ENCODE peak calls at places on chromosomes 13 and 19, in ten cellular contexts. One of them, this sample, is unnamed.

GRCh38 chr19:4575978-4576933 is 16.8 kb upstream of the SEMA6B start:
- DNase-seq in activated CD4-positive, CD25-positive, alpha-beta regulatory T cell: peak; percentile 71
- DNase-seq in GM04503: no peak
- DNase-seq in stimulated activated CD4-positive, alpha-beta T cell treated with anti-CD3 and anti-CD28 coated beads, Interleukin-1b, Interleukin-23, amount 100 ng/mL, for 24 hours: peak; percentile 65
- DNase-seq in activated CD4-positive, alpha-beta T cell treated with anti-CD3 and anti-CD28 coated beads for 36 hours: peak; percentile 85
- DNase-seq in dorsolateral prefrontal cortex: peak; percentile 55
- DNase-seq in stimulated activated CD8-positive, alpha-beta memory T cell treated with anti-CD3 and anti-CD28 coated beads, Interleukin-7, amount 100 ng/mL, for 1 hour: peak; percentile 32
- DNase-seq in HEK293T: peak; percentile 75
- DNase-seq in activated B cell treated with CpG ODN at 0.5 μM for 24 hours: peak; percentile 64
- DNase-seq in heart left ventricle: peak; percentile 75
- DNase-seq in this sample: no peak

GRCh38 chr13:78160793-78161192 is 242.2 kb upstream of the EDNRB start:
- DNase-seq in activated CD4-positive, CD25-positive, alpha-beta regulatory T cell: no peak
- DNase-seq in GM04503: peak; percentile 21
- DNase-seq in stimulated activated CD4-positive, alpha-beta T cell treated with anti-CD3 and anti-CD28 coated beads, Interleukin-1b, Interleukin-23, amount 100 ng/mL, for 24 hours: no peak
- DNase-seq in activated CD4-positive, alpha-beta T cell treated with anti-CD3 and anti-CD28 coated beads for 36 hours: no peak
- DNase-seq in dorsolateral prefrontal cortex: no peak
- DNase-seq in stimulated activated CD8-positive, alpha-beta memory T cell treated with anti-CD3 and anti-CD28 coated beads, Interleukin-7, amount 100 ng/mL, for 1 hour: no peak
- DNase-seq in HEK293T: peak; percentile 32
- DNase-seq in activated B cell treated with CpG ODN at 0.5 μM for 24 hours: no peak
- DNase-seq in heart left ventricle: no peak
- DNase-seq in this sample: peak; percentile 100

GRCh38 chr19:45079063-45079910 is at the start of gene GEMIN7:
- DNase-seq in activated CD4-positive, CD25-positive, alpha-beta regulatory T cell: peak; percentile 71
- DNase-seq in GM04503: no peak
- DNase-seq in stimulated activated CD4-positive, alpha-beta T cell treated with anti-CD3 and anti-CD28 coated beads, Interleukin-1b, Interleukin-23, amount 100 ng/mL, for 24 hours: peak; percentile 67
- DNase-seq in activated CD4-positive, alpha-beta T cell treated with anti-CD3 and anti-CD28 coated beads for 36 hours: peak; percentile 90
- DNase-seq in dorsolateral prefrontal cortex: peak; percentile 66
- DNase-seq in stimulated activated CD8-positive, alpha-beta memory T cell treated with anti-CD3 and anti-CD28 coated beads, Interleukin-7, amount 100 ng/mL, for 1 hour: peak; percentile 67
- DNase-seq in HEK293T: peak; percentile 86
- DNase-seq in activated B cell treated with CpG ODN at 0.5 μM for 24 hours: peak; percentile 85
- DNase-seq in heart left ventricle: peak; percentile 73
- DNase-seq in this sample: peak; percentile 58

GRCh38 chr19:29533578-29534544 is 8.1 kb downstream of the VSTM2B start:
- DNase-seq in activated CD4-positive, CD25-positive, alpha-beta regulatory T cell: no peak
- DNase-seq in GM04503: no peak
- DNase-seq in stimulated activated CD4-positive, alpha-beta T cell treated with anti-CD3 and anti-CD28 coated beads, Interleukin-1b, Interleukin-23, amount 100 ng/mL, for 24 hours: no peak
- DNase-seq in activated CD4-positive, alpha-beta T cell treated with anti-CD3 and anti-CD28 coated beads for 36 hours: no peak
- DNase-seq in dorsolateral prefrontal cortex: peak; percentile 15
- DNase-seq in stimulated activated CD8-positive, alpha-beta memory T cell treated with anti-CD3 and anti-CD28 coated beads, Interleukin-7, amount 100 ng/mL, for 1 hour: no peak
- DNase-seq in HEK293T: no peak
- DNase-seq in activated B cell treated with CpG ODN at 0.5 μM for 24 hours: no peak
- DNase-seq in heart left ventricle: no peak
- DNase-seq in this sample: no peak

GRCh38 chr13:18948664-18949488 is 232.7 kb downstream of the TUBA3C start:
- DNase-seq in activated CD4-positive, CD25-positive, alpha-beta regulatory T cell: no peak
- DNase-seq in GM04503: no peak
- DNase-seq in stimulated activated CD4-positive, alpha-beta T cell treated with anti-CD3 and anti-CD28 coated beads, Interleukin-1b, Interleukin-23, amount 100 ng/mL, for 24 hours: no peak
- DNase-seq in activated CD4-positive, alpha-beta T cell treated with anti-CD3 and anti-CD28 coated beads for 36 hours: no peak
- DNase-seq in dorsolateral prefrontal cortex: no peak
- DNase-seq in stimulated activated CD8-positive, alpha-beta memory T cell treated with anti-CD3 and anti-CD28 coated beads, Interleukin-7, amount 100 ng/mL, for 1 hour: no peak
- DNase-seq in HEK293T: no peak
- DNase-seq in activated B cell treated with CpG ODN at 0.5 μM for 24 hours: no peak
- DNase-seq in heart left ventricle: no peak
- DNase-seq in this sample: no peak

GRCh38 chr19:21133633-21134032 is 8.2 kb upstream of the ZNF431 start:
- DNase-seq in activated CD4-positive, CD25-positive, alpha-beta regulatory T cell: no peak
- DNase-seq in GM04503: no peak
- DNase-seq in stimulated activated CD4-positive, alpha-beta T cell treated with anti-CD3 and anti-CD28 coated beads, Interleukin-1b, Interleukin-23, amount 100 ng/mL, for 24 hours: no peak
- DNase-seq in activated CD4-positive, alpha-beta T cell treated with anti-CD3 and anti-CD28 coated beads for 36 hours: no peak
- DNase-seq in dorsolateral prefrontal cortex: no peak
- DNase-seq in stimulated activated CD8-positive, alpha-beta memory T cell treated with anti-CD3 and anti-CD28 coated beads, Interleukin-7, amount 100 ng/mL, for 1 hour: no peak
- DNase-seq in HEK293T: no peak
- DNase-seq in activated B cell treated with CpG ODN at 0.5 μM for 24 hours: no peak
- DNase-seq in heart left ventricle: no peak
- DNase-seq in this sample: no peak

GRCh38 chr13:108917581-108917980 is 288.2 kb downstream of the MYO16 start:
- DNase-seq in activated CD4-positive, CD25-positive, alpha-beta regulatory T cell: no peak
- DNase-seq in GM04503: peak; percentile 31
- DNase-seq in stimulated activated CD4-positive, alpha-beta T cell treated with anti-CD3 and anti-CD28 coated beads, Interleukin-1b, Interleukin-23, amount 100 ng/mL, for 24 hours: no peak
- DNase-seq in activated CD4-positive, alpha-beta T cell treated with anti-CD3 and anti-CD28 coated beads for 36 hours: no peak
- DNase-seq in dorsolateral prefrontal cortex: no peak
- DNase-seq in stimulated activated CD8-positive, alpha-beta memory T cell treated with anti-CD3 and anti-CD28 coated beads, Interleukin-7, amount 100 ng/mL, for 1 hour: no peak
- DNase-seq in HEK293T: no peak
- DNase-seq in activated B cell treated with CpG ODN at 0.5 μM for 24 hours: no peak
- DNase-seq in heart left ventricle: no peak
- DNase-seq in this sample: no peak

GRCh38 chr19:41424335-41425173 is 2.6 kb downstream of the B3GNT8 start:
- DNase-seq in activated CD4-positive, CD25-positive, alpha-beta regulatory T cell: no peak
- DNase-seq in GM04503: no peak
- DNase-seq in stimulated activated CD4-positive, alpha-beta T cell treated with anti-CD3 and anti-CD28 coated beads, Interleukin-1b, Interleukin-23, amount 100 ng/mL, for 24 hours: no peak
- DNase-seq in activated CD4-positive, alpha-beta T cell treated with anti-CD3 and anti-CD28 coated beads for 36 hours: no peak
- DNase-seq in dorsolateral prefrontal cortex: no peak
- DNase-seq in stimulated activated CD8-positive, alpha-beta memory T cell treated with anti-CD3 and anti-CD28 coated beads, Interleukin-7, amount 100 ng/mL, for 1 hour: no peak
- DNase-seq in HEK293T: no peak
- DNase-seq in activated B cell treated with CpG ODN at 0.5 μM for 24 hours: no peak
- DNase-seq in heart left ventricle: no peak
- DNase-seq in this sample: no peak

GRCh38 chr13:82898625-82899024 is 983.6 kb downstream of the SLITRK1 start:
- DNase-seq in activated CD4-positive, CD25-positive, alpha-beta regulatory T cell: no peak
- DNase-seq in GM04503: no peak
- DNase-seq in stimulated activated CD4-positive, alpha-beta T cell treated with anti-CD3 and anti-CD28 coated beads, Interleukin-1b, Interleukin-23, amount 100 ng/mL, for 24 hours: no peak
- DNase-seq in activated CD4-positive, alpha-beta T cell treated with anti-CD3 and anti-CD28 coated beads for 36 hours: no peak
- DNase-seq in dorsolateral prefrontal cortex: no peak
- DNase-seq in stimulated activated CD8-positive, alpha-beta memory T cell treated with anti-CD3 and anti-CD28 coated beads, Interleukin-7, amount 100 ng/mL, for 1 hour: no peak
- DNase-seq in HEK293T: no peak
- DNase-seq in activated B cell treated with CpG ODN at 0.5 μM for 24 hours: no peak
- DNase-seq in heart left ventricle: no peak
- DNase-seq in this sample: no peak

GRCh38 chr13:99698816-99699099 is 197.5 kb downstream of the TM9SF2 start:
- DNase-seq in activated CD4-positive, CD25-positive, alpha-beta regulatory T cell: no peak
- DNase-seq in GM04503: no peak
- DNase-seq in stimulated activated CD4-positive, alpha-beta T cell treated with anti-CD3 and anti-CD28 coated beads, Interleukin-1b, Interleukin-23, amount 100 ng/mL, for 24 hours: no peak
- DNase-seq in activated CD4-positive, alpha-beta T cell treated with anti-CD3 and anti-CD28 coated beads for 36 hours: no peak
- DNase-seq in dorsolateral prefrontal cortex: no peak
- DNase-seq in stimulated activated CD8-positive, alpha-beta memory T cell treated with anti-CD3 and anti-CD28 coated beads, Interleukin-7, amount 100 ng/mL, for 1 hour: no peak
- DNase-seq in HEK293T: no peak
- DNase-seq in activated B cell treated with CpG ODN at 0.5 μM for 24 hours: no peak
- DNase-seq in heart left ventricle: no peak
- DNase-seq in this sample: no peak

GRCh38 chr19:10784257-10784656 is 51.8 kb downstream of the TMED1 start:
- DNase-seq in activated CD4-positive, CD25-positive, alpha-beta regulatory T cell: no peak
- DNase-seq in GM04503: no peak
- DNase-seq in stimulated activated CD4-positive, alpha-beta T cell treated with anti-CD3 and anti-CD28 coated beads, Interleukin-1b, Interleukin-23, amount 100 ng/mL, for 24 hours: no peak
- DNase-seq in activated CD4-positive, alpha-beta T cell treated with anti-CD3 and anti-CD28 coated beads for 36 hours: no peak
- DNase-seq in dorsolateral prefrontal cortex: no peak
- DNase-seq in stimulated activated CD8-positive, alpha-beta memory T cell treated with anti-CD3 and anti-CD28 coated beads, Interleukin-7, amount 100 ng/mL, for 1 hour: no peak
- DNase-seq in HEK293T: no peak
- DNase-seq in activated B cell treated with CpG ODN at 0.5 μM for 24 hours: no peak
- DNase-seq in heart left ventricle: peak; percentile 75
- DNase-seq in this sample: no peak

GRCh38 chr19:48746738-48747575 is at the start of gene IZUMO1:
- DNase-seq in activated CD4-positive, CD25-positive, alpha-beta regulatory T cell: peak; percentile 25
- DNase-seq in GM04503: peak; percentile 37
- DNase-seq in stimulated activated CD4-positive, alpha-beta T cell treated with anti-CD3 and anti-CD28 coated beads, Interleukin-1b, Interleukin-23, amount 100 ng/mL, for 24 hours: no peak
- DNase-seq in activated CD4-positive, alpha-beta T cell treated with anti-CD3 and anti-CD28 coated beads for 36 hours: peak; percentile 77
- DNase-seq in dorsolateral prefrontal cortex: peak; percentile 48
- DNase-seq in stimulated activated CD8-positive, alpha-beta memory T cell treated with anti-CD3 and anti-CD28 coated beads, Interleukin-7, amount 100 ng/mL, for 1 hour: no peak
- DNase-seq in HEK293T: peak; percentile 84
- DNase-seq in activated B cell treated with CpG ODN at 0.5 μM for 24 hours: no peak
- DNase-seq in heart left ventricle: peak; percentile 91
- DNase-seq in this sample: no peak

GRCh38 chr19:23563326-23563725 is 123.7 kb downstream of the ZNF675 start:
- DNase-seq in activated CD4-positive, CD25-positive, alpha-beta regulatory T cell: no peak
- DNase-seq in GM04503: no peak
- DNase-seq in stimulated activated CD4-positive, alpha-beta T cell treated with anti-CD3 and anti-CD28 coated beads, Interleukin-1b, Interleukin-23, amount 100 ng/mL, for 24 hours: no peak
- DNase-seq in activated CD4-positive, alpha-beta T cell treated with anti-CD3 and anti-CD28 coated beads for 36 hours: no peak
- DNase-seq in dorsolateral prefrontal cortex: no peak
- DNase-seq in stimulated activated CD8-positive, alpha-beta memory T cell treated with anti-CD3 and anti-CD28 coated beads, Interleukin-7, amount 100 ng/mL, for 1 hour: no peak
- DNase-seq in HEK293T: no peak
- DNase-seq in activated B cell treated with CpG ODN at 0.5 μM for 24 hours: no peak
- DNase-seq in heart left ventricle: no peak
- DNase-seq in this sample: no peak

GRCh38 chr19:17090501-17091074 is 15.0 kb downstream of the MYO9B start:
- DNase-seq in activated CD4-positive, CD25-positive, alpha-beta regulatory T cell: no peak
- DNase-seq in GM04503: no peak
- DNase-seq in stimulated activated CD4-positive, alpha-beta T cell treated with anti-CD3 and anti-CD28 coated beads, Interleukin-1b, Interleukin-23, amount 100 ng/mL, for 24 hours: no peak
- DNase-seq in activated CD4-positive, alpha-beta T cell treated with anti-CD3 and anti-CD28 coated beads for 36 hours: peak; percentile 68
- DNase-seq in dorsolateral prefrontal cortex: no peak
- DNase-seq in stimulated activated CD8-positive, alpha-beta memory T cell treated with anti-CD3 and anti-CD28 coated beads, Interleukin-7, amount 100 ng/mL, for 1 hour: no peak
- DNase-seq in HEK293T: no peak
- DNase-seq in activated B cell treated with CpG ODN at 0.5 μM for 24 hours: no peak
- DNase-seq in heart left ventricle: no peak
- DNase-seq in this sample: no peak

GRCh38 chr19:12545267-12545666 is 6.0 kb downstream of the ZNF564 start:
- DNase-seq in activated CD4-positive, CD25-positive, alpha-beta regulatory T cell: no peak
- DNase-seq in GM04503: no peak
- DNase-seq in stimulated activated CD4-positive, alpha-beta T cell treated with anti-CD3 and anti-CD28 coated beads, Interleukin-1b, Interleukin-23, amount 100 ng/mL, for 24 hours: no peak
- DNase-seq in activated CD4-positive, alpha-beta T cell treated with anti-CD3 and anti-CD28 coated beads for 36 hours: no peak
- DNase-seq in dorsolateral prefrontal cortex: no peak
- DNase-seq in stimulated activated CD8-positive, alpha-beta memory T cell treated with anti-CD3 and anti-CD28 coated beads, Interleukin-7, amount 100 ng/mL, for 1 hour: no peak
- DNase-seq in HEK293T: no peak
- DNase-seq in activated B cell treated with CpG ODN at 0.5 μM for 24 hours: no peak
- DNase-seq in heart left ventricle: no peak
- DNase-seq in this sample: no peak

GRCh38 chr13:51444922-51445321 is 7.9 kb downstream of the INTS6 start:
- DNase-seq in activated CD4-positive, CD25-positive, alpha-beta regulatory T cell: no peak
- DNase-seq in GM04503: no peak
- DNase-seq in stimulated activated CD4-positive, alpha-beta T cell treated with anti-CD3 and anti-CD28 coated beads, Interleukin-1b, Interleukin-23, amount 100 ng/mL, for 24 hours: no peak
- DNase-seq in activated CD4-positive, alpha-beta T cell treated with anti-CD3 and anti-CD28 coated beads for 36 hours: no peak
- DNase-seq in dorsolateral prefrontal cortex: no peak
- DNase-seq in stimulated activated CD8-positive, alpha-beta memory T cell treated with anti-CD3 and anti-CD28 coated beads, Interleukin-7, amount 100 ng/mL, for 1 hour: no peak
- DNase-seq in HEK293T: no peak
- DNase-seq in activated B cell treated with CpG ODN at 0.5 μM for 24 hours: no peak
- DNase-seq in heart left ventricle: no peak
- DNase-seq in this sample: no peak